ENCODE peak calls at places on chromosomes 3 and 15, in ten cellular contexts. W is GM12892, M is GM12891, T is tibial nerve, K is HCT116, J is spleen, D is transverse colon, B is endothelial cell of umbilical vein, A is uterus, I is ovary. E is an unnamed sample.
A peak's percentile ranks its signal among the peaks of the same experiment; 100 is the strongest.

GRCh38 chr3:179038216-179038898 is 33.3 kb downstream of the ZMAT3 start:
- DNase-seq in A (no peak), I (no peak), K (no peak), D (no peak), B (no peak), T (no peak), W (no peak), J (no peak), M (no peak), E (no peak)

GRCh38 chr3:100611221-100611620 is 1.8 kb downstream of the ADGRG7 start:
- DNase-seq in W (no peak), B (no peak), D (no peak), A (no peak), M (no peak), I (no peak), T (no peak), J (no peak), K (no peak), E (no peak)

GRCh38 chr3:66481071-66482001 is 19.5 kb downstream of the LRIG1 start:
- DNase-seq in I (no peak), B (no peak), J (no peak), M (no peak), K (no peak), T (no peak), D (no peak), W (no peak), A (no peak), E (no peak)

GRCh38 chr3:82633319-82633718 is 871.9 kb upstream of the GBE1 start:
- DNase-seq in M (no peak), K (no peak), T (no peak), D (no peak), W (no peak), A (no peak), B (no peak), I (no peak), J (no peak), E (no peak)

GRCh38 chr3:66795365-66795764 is 202.7 kb upstream of the KBTBD8 start:
- DNase-seq in B (no peak), A (no peak), T (no peak), D (no peak), K (no peak), J (no peak), W (no peak), I (no peak), M (no peak), E (no peak)

GRCh38 chr3:155859859-155860258 is 5.6 kb upstream of the SLC33A1 start:
- DNase-seq in D (no peak), W (no peak), I (no peak), M (no peak), A (no peak), J (no peak), T (no peak), B (peak; percentile 38), K (no peak), E (no peak)

GRCh38 chr3:105791919-105792786 is 76.7 kb downstream of the CBLB start:
- DNase-seq in B (no peak), D (peak; percentile 47), T (peak; percentile 90), A (peak; percentile 81), I (peak; percentile 79), J (no peak), M (no peak), K (no peak), W (no peak), E (no peak)

GRCh38 chr3:54776601-54777000 is 151.3 kb downstream of the LRTM1 start:
- DNase-seq in A (no peak), I (no peak), M (no peak), B (no peak), D (no peak), T (no peak), W (no peak), K (no peak), J (no peak), E (no peak)

GRCh38 chr3:128624526-128625138 is 26.0 kb downstream of the RPN1 start:
- DNase-seq in T (no peak), A (no peak), K (no peak), M (no peak), D (no peak), J (no peak), B (peak; percentile 55), W (no peak), I (no peak), E (no peak)

GRCh38 chr15:95733931-95734330 is 596.6 kb upstream of the NR2F2 start:
- DNase-seq in W (no peak), K (no peak), B (no peak), M (no peak), I (no peak), J (no peak), D (no peak), A (no peak), T (no peak), E (no peak)

GRCh38 chr3:137765310-137766033 is 1.4 kb downstream of the SOX14 start:
- DNase-seq in A (no peak), I (no peak), D (no peak), B (no peak), M (no peak), W (no peak), K (no peak), J (no peak), T (no peak), E (no peak)

GRCh38 chr3:195839260-195840010 is 27.7 kb upstream of the MUC4 start:
- DNase-seq in I (no peak), T (no peak), W (no peak), B (no peak), J (no peak), D (no peak), A (no peak), K (no peak), M (no peak), E (no peak)

GRCh38 chr15:87348746-87349145 is 907.8 kb downstream of the NTRK3 start:
- DNase-seq in I (no peak), M (no peak), K (no peak), D (no peak), B (no peak), J (no peak), T (no peak), A (no peak), W (no peak), E (no peak)

GRCh38 chr3:105140899-105141367 is 225.8 kb upstream of the ALCAM start:
- DNase-seq in T (no peak), A (no peak), J (no peak), W (no peak), K (no peak), D (no peak), I (no peak), B (peak; percentile 17), M (no peak), E (no peak)

GRCh38 chr3:186931487-186932280 is 1.4 kb downstream of the ST6GAL1 start:
- DNase-seq in M (no peak), D (peak; percentile 64), B (peak; percentile 56), A (peak; percentile 31), T (no peak), W (no peak), I (peak; percentile 30), J (peak; percentile 92), K (no peak), E (peak; percentile 84)

DNA sequence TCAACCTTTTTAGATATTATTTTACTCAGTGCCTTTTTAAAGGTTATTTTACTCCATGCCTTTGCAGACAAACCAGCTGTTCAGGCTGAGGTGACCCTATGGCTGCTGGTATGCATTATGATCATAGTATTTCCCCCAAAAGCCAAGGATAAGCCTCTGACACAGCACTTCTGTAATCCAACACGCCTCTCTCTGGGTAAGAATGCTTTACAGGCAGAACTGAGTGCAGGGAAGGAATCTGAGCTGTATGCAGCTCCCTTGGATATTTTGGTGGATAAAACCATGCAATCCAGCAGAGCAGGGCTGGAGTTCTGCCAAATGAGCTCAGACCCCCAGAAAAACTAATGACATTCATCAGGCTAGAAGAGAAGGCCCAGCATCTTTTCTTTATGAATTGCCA is 11.7 kb upstream of the MAP1A start:
- DNase-seq in T (no peak), B (no peak), K (no peak), M (no peak), W (no peak), I (no peak), J (no peak), D (no peak), A (no peak), E (peak; percentile 34)
- TF ChIP-seq POLR2A in T (no peak), B (no peak), K (no peak), M (no peak), W (no peak), I (no peak), J (no peak), D (no peak), A (no peak), E (no peak)

DNA sequence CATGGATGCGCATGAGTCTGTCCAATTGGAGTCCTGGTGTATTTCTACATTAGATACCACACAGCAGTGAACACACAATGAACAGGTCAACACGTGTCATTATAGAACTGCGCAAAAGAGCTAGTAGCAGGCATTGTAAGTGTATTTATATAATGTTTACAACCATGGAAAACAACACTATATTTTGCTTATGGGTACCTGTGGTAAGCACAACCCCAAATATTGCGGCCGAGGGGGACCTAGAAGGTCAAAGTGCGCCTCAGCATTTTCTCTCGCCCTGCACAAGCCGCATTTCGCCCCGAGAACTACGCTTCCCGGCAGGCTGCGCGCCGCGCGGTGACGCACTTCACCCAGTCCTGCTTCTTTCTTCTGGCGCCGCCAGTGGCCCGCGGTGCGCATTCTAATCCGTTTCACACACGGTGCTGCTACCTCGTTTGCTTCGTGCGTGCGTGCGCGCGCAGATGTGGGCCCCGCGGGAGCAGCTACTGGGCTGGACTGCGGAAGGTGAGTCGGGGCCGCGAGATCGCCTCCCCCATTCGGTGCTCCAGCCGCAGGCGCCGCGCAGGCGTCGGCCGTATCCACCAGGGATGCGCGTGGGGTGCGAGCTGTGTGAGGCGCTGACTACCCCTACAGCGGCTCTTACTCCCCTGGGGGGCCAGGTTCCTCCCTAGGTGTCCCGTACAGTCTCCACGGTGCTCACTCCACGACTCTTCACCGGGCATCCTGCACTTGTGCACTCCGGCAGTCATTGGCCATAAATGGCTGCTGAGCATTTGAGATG is at the start of gene ZNF589:
- DNase-seq in W (peak; percentile 91), B (peak; percentile 96), D (peak; percentile 97), T (peak; percentile 73), M (peak; percentile 92), I (peak; percentile 90), K (peak; percentile 89), A (peak; percentile 90), J (peak; percentile 99), E (peak; percentile 94)
- TF ChIP-seq POLR2A in W (peak; percentile 95), B (peak; percentile 93), D (peak; percentile 87), T (peak; percentile 81), M (peak; percentile 91), I (peak; percentile 75), K (peak; percentile 88), A (peak; percentile 83), J (peak; percentile 61), E (peak; percentile 81)

DNA sequence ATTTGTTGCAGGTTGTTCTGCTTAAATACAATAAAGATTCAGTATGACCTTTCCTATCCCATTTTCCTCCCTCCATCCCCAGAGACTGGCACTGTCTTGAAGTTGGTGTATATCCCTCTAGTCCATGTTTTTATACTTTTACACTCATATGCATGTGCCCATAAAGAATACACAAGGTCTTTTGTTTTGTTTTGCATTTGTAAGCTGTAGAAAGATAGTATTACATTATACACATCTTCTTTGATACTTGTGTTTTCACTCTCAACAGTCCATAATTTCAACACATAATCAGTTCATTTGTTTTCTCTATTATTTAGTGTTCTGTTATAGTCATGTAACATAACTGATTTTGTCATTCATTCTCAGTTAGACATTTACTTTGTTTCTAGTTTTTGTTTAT is 88.7 kb upstream of the AADACL2 start:
- DNase-seq in D (no peak), M (no peak), K (no peak), A (no peak), B (no peak), I (no peak), T (no peak), W (no peak), J (no peak), E (no peak)
- TF ChIP-seq POLR2A in D (no peak), M (no peak), K (no peak), A (no peak), B (no peak), I (no peak), T (no peak), W (no peak), J (no peak), E (no peak)

GRCh38 chr15:78950343-78950742 is 5.5 kb upstream of the CTSH start:
- DNase-seq in A (no peak), K (no peak), J (no peak), M (no peak), D (no peak), B (no peak), W (no peak), I (no peak), T (no peak), E (no peak)
- TF ChIP-seq POLR2A in A (no peak), K (no peak), J (no peak), M (no peak), D (no peak), B (no peak), W (no peak), I (no peak), T (no peak), E (no peak)

E was measured in erythroblast.